ENCODE peak calls at places on chromosomes 12 and 14, in five cellular contexts. B, F, P, I and E are unnamed samples.
A peak's percentile ranks its signal among the peaks of the same experiment; 100 is the strongest.

GRCh38 chr12:98211914-98212695 is 303.3 kb upstream of the TMPO start:
- DNase-seq in B (no peak), F (no peak), P (no peak), I (no peak), E (no peak)

GRCh38 chr12:101414533-101415119 is 7.1 kb upstream of the ARL1 start:
- DNase-seq in B (peak; percentile 67), F (peak; percentile 55), P (no peak), I (peak; percentile 46), E (peak; percentile 59)

GRCh38 chr12:124699878-124700277 is 132.5 kb upstream of the NCOR2 start:
- DNase-seq in B (no peak), F (no peak), P (no peak), I (peak; percentile 29), E (no peak)

GRCh38 chr14:53952533-53952932 is 4.1 kb downstream of the BMP4 start:
- DNase-seq in B (no peak), F (no peak), P (no peak), I (no peak), E (no peak)

GRCh38 chr12:88600272-88600671 is 20.0 kb upstream of the KITLG start:
- DNase-seq in B (peak; percentile 95), F (no peak), P (no peak), I (no peak), E (no peak)

GRCh38 chr12:65282840-65283239 is 4.4 kb downstream of the MSRB3 start:
- DNase-seq in B (no peak), F (no peak), P (no peak), I (no peak), E (no peak)

GRCh38 chr14:91154851-91155625 is 41.2 kb downstream of the DGLUCY start:
- DNase-seq in B (peak; percentile 72), F (no peak), P (no peak), I (no peak), E (no peak)

GRCh38 chr14:23555882-23556699 is at the start of gene THTPA:
- DNase-seq in B (peak; percentile 83), F (peak; percentile 93), P (no peak), I (peak; percentile 95), E (peak; percentile 93)

GRCh38 chr14:69519701-69520100 is 35.2 kb downstream of the PLEKHD1 start:
- DNase-seq in B (no peak), F (no peak), P (no peak), I (no peak), E (no peak)

GRCh38 chr14:53520529-53520928 is 367.4 kb upstream of the DDHD1 start:
- DNase-seq in B (no peak), F (no peak), P (no peak), I (no peak), E (no peak)

GRCh38 chr12:126663304-126664094 is 1598.3 kb downstream of the AACS start:
- DNase-seq in B (no peak), F (peak; percentile 14), P (peak; percentile 7), I (peak; percentile 62), E (peak; percentile 34)

GRCh38 chr14:105505101-105505500 is 14.1 kb downstream of the TEDC1 start:
- DNase-seq in B (no peak), F (no peak), P (no peak), I (no peak), E (no peak)

GRCh38 chr12:57868870-57869609 is 22.5 kb upstream of the CTDSP2 start:
- DNase-seq in B (no peak), F (no peak), P (no peak), I (peak; percentile 79), E (no peak)

GRCh38 chr12:64526859-64527258 is 74.9 kb downstream of the TBK1 start:
- DNase-seq in B (no peak), F (no peak), P (no peak), I (no peak), E (no peak)

GRCh38 chr12:24780969-24781368 is 167.9 kb downstream of the BCAT1 start:
- DNase-seq in B (peak; percentile 44), F (no peak), P (no peak), I (no peak), E (peak; percentile 3)

GRCh38 chr14:100291305-100292075 is 14.8 kb downstream of the SLC25A29 start:
- DNase-seq in B (no peak), F (no peak), P (no peak), I (no peak), E (no peak)

GRCh38 chr14:68692916-68693771 is 99.7 kb downstream of the ZFP36L1 start:
- DNase-seq in B (peak; percentile 82), F (no peak), P (no peak), I (no peak), E (peak; percentile 64)

GRCh38 chr12:67721216-67721615 is 72.7 kb downstream of the DYRK2 start:
- DNase-seq in B (no peak), F (no peak), P (no peak), I (no peak), E (no peak)

GRCh38 chr12:43028826-43029225 is 439.3 kb upstream of the PRICKLE1 start:
- DNase-seq in B (peak; percentile 52), F (no peak), P (no peak), I (no peak), E (no peak)

GRCh38 chr12:113006641-113007040 is 28.3 kb downstream of the OAS2 start:
- DNase-seq in B (no peak), F (no peak), P (no peak), I (no peak), E (no peak)

GRCh38 chr12:39966251-39966650 is 139.6 kb downstream of the SLC2A13 start:
- DNase-seq in B (no peak), F (no peak), P (no peak), I (no peak), E (no peak)

GRCh38 chr14:35050652-35051051 is 4.6 kb downstream of the FAM177A1 start:
- DNase-seq in B (peak; percentile 72), F (no peak), P (no peak), I (no peak), E (no peak)

GRCh38 chr12:122790393-122791075 is 16.2 kb downstream of the CCDC62 start:
- DNase-seq in B (peak; percentile 31), F (no peak), P (no peak), I (peak; percentile 54), E (peak; percentile 91)

GRCh38 chr12:132190834-132191500 is 46.7 kb downstream of the NOC4L start:
- DNase-seq in B (no peak), F (no peak), P (no peak), I (no peak), E (no peak)

GRCh38 chr12:132188451-132189298 is 44.4 kb downstream of the NOC4L start:
- DNase-seq in B (no peak), F (no peak), P (no peak), I (no peak), E (no peak)

GRCh38 chr12:132190012-132190755 is 45.9 kb downstream of the NOC4L start:
- DNase-seq in B (no peak), F (no peak), P (no peak), I (peak; percentile 73), E (no peak)

GRCh38 chr12:132187646-132188450 is 43.6 kb downstream of the NOC4L start:
- DNase-seq in B (no peak), F (no peak), P (no peak), I (no peak), E (no peak)

DNA sequence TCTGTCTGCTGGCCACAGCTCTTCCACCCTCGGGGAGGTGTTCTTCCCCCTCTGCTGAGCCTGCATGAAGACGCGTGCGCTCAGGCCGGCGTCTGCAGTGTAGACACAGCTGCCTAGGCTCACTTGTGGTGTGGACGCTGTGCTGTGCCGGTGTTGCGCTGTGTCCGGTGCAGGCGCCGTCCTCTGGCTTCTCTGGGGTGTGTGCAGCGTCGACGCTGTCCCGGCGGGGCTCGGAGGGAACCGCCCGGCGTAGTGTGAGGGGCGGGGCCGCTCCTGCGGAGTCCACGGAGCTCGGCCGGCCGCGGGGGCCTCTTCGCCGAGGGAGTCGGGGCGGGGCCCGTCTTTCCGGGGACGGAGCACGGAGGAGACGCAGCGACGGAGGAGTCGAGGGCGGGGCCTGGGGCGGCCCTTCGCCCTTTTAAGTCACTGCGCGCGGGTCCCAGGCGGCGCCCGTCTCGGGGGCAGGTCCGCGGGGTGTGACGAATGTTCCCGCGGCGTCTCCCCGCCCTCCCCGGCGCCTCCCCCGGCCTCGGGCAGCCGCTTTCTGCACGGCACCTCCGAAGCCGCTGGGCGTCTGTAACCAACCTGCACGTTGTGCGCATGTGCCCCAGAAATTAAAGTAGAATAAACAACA is 45.2 kb downstream of the NOC4L start:
- DNase-seq in B (peak; percentile 76), F (peak; percentile 73), P (peak; percentile 33), I (peak; percentile 83), E (peak; percentile 47)
- H3K27ac ChIP-seq in B (peak overlapping the region; percentile 16), F (peak overlapping the region; percentile 56), P (no peak overlapping the region), I (no peak overlapping the region), E (no peak overlapping the region)

DNA sequence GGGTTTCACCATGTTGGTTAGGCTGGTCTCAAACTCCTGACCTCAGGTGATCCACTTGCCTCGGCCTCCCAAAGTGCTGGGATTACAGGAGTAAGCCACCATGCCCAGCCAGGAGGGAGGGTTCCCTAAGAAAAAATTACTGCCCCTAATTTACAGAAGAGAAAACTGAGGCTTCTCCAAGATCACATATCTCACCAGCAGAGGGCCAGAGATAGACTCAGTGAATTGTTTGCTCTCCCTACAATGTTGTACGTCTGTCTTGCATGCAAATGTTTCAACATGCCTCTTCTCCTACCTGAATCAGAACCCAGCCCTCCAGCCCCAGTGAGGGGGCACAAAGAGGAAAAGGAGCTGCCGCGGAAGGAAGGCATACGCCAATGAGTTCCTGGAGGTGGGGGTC is 48.3 kb upstream of the TMEM263 start:
- DNase-seq in B (no peak), F (no peak), P (no peak), I (no peak), E (no peak)
- H4K8ac ChIP-seq in B (no peak overlapping the region), F (no peak overlapping the region), P (no peak overlapping the region), I (no peak overlapping the region), E (no peak overlapping the region)

DNA sequence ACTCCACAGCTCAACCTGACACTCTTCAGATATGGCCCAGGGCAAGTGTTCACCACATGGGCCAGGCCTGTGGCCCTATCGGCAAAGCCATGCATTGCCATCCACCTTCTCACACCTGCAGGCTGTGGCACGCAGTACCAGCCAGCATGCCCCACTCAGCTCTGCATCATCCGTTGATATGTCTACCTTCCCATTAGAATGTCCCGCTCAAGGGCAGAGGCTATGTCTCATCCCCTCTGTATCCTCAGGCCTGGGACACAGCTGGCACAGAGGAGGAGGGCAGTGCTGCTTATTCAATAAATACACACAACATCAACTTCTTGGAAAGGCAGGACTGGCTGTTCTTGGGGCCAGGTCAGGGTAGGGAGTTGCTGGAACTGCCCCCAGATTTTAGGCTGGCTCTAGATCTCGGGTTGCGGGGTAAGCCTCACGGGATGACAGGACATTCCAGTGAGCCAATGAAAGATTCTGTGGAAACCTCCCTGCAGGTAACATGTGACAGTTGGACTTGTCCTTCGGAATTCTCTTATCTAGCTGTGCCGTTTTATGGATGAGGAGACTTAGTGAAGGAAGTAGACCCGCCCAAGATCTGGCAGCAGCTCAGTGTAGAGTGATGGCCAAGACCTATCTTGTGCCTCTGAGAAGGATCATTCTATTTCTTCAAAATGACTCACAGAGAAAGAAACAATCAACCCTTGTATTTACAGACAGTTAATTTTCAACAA is 25.6 kb downstream of the SYNE3 start:
- DNase-seq in B (no peak), F (no peak), P (no peak), I (no peak), E (no peak)
- H3K27ac ChIP-seq in B (no peak overlapping the region), F (no peak overlapping the region), P (no peak overlapping the region), I (no peak overlapping the region), E (no peak overlapping the region)

DNA sequence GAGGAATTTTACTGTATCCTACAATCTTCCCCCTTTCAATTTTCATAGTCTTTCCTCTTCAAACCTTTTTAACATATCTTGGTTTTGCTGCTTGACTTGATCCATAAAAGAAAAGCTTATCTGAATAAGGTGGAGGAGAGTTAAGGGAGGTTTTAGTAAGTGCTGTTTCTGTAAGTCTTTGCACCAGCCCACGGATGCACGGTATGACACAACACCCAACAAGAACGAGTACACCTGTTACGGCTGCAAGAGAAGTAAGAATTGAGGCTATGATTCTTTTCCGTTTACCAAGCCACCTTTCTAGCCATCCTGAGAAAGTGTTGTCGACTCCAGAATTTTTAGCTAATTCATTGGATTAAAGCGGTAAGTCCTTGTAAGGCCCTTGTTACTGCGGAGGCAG is 26.1 kb upstream of the CPNE8 start:
- DNase-seq in B (no peak), F (no peak), P (no peak), I (no peak), E (no peak)
- H4K8ac ChIP-seq in B (no peak overlapping the region), F (no peak overlapping the region), P (no peak overlapping the region), I (no peak overlapping the region), E (no peak overlapping the region)

GRCh38 chr12:95343461-95344230 is 126.0 kb downstream of the VEZT start:
- DNase-seq in B (no peak), F (no peak), P (no peak), I (no peak), E (no peak)
- H3K27ac ChIP-seq in B (no peak overlapping the region), F (no peak overlapping the region), P (no peak overlapping the region), I (no peak overlapping the region), E (no peak overlapping the region)